ENCODE peak calls at places on chromosomes 6 and 20, in eight cellular contexts. W is endothelial cell of umbilical vein, D is HCT116, U is SK-N-SH, Z is H1, G is HepG2, V is K562, A is GM12878. I is an unnamed sample.

GRCh38 chr20:60011512-60012507 is 53.6 kb downstream of the CDH26 start:
- DNase-seq in W (no peak), V (no peak), D (no peak), Z (no peak), G (no peak), A (no peak), U (no peak), I (no peak)

GRCh38 chr20:41424546-41424945 is 57.9 kb upstream of the EMILIN3 start:
- DNase-seq in A (no peak), D (no peak), U (no peak), W (no peak), Z (no peak), G (no peak), V (no peak), I (no peak)

GRCh38 chr20:24211972-24212371 is 223.4 kb upstream of the GGTLC1 start:
- DNase-seq in V (no peak), Z (no peak), G (no peak), W (no peak), A (no peak), D (no peak), U (no peak), I (no peak)

GRCh38 chr20:1150218-1150617 is 31.8 kb downstream of the PSMF1 start:
- DNase-seq in A (no peak), W (no peak), D (no peak), U (no peak), G (peak), V (no peak), Z (no peak), I (no peak)

GRCh38 chr6:19209202-19209601 is 628.0 kb upstream of the ID4 start:
- DNase-seq in G (no peak), W (no peak), V (no peak), Z (no peak), U (no peak), D (no peak), A (no peak), I (no peak)

GRCh38 chr6:10552237-10552810 is 31.2 kb downstream of the GCNT2 start:
- DNase-seq in A (no peak), Z (no peak), V (no peak), W (no peak), G (no peak), U (no peak), D (no peak), I (no peak)

GRCh38 chr6:34546551-34547321 is 9.4 kb downstream of the SPDEF start:
- DNase-seq in Z (no peak), V (no peak), G (no peak), D (no peak), U (no peak), W (peak), A (no peak), I (no peak)

GRCh38 chr20:60123096-60123495 is 164.9 kb downstream of the CDH26 start:
- DNase-seq in A (no peak), G (no peak), Z (no peak), W (no peak), V (no peak), U (no peak), D (no peak), I (no peak)

GRCh38 chr6:81752969-81753708 is 658 bp upstream of the TENT5A start:
- DNase-seq in D (peak), A (no peak), U (peak), W (peak), V (peak), G (peak), Z (peak), I (no peak)

GRCh38 chr6:101085327-101085726 is 204.2 kb upstream of the ASCC3 start:
- DNase-seq in W (no peak), G (no peak), Z (no peak), D (no peak), A (no peak), V (no peak), U (no peak), I (no peak)

GRCh38 chr20:45269056-45269455 is 14.7 kb upstream of the SLPI start:
- DNase-seq in V (no peak), W (no peak), G (no peak), Z (no peak), D (no peak), A (no peak), U (no peak), I (no peak)

GRCh38 chr6:56649053-56649769 is 6.5 kb upstream of the DST start:
- DNase-seq in G (no peak), V (no peak), W (peak), D (no peak), A (no peak), Z (no peak), U (no peak), I (peak)

GRCh38 chr6:129136751-129137150 is 253.8 kb downstream of the LAMA2 start:
- DNase-seq in U (no peak), D (no peak), Z (no peak), G (no peak), V (no peak), A (no peak), W (no peak), I (no peak)

GRCh38 chr20:44118185-44119034 is 68.6 kb downstream of the JPH2 start:
- DNase-seq in D (no peak), Z (no peak), V (no peak), U (no peak), A (no peak), W (no peak), G (no peak), I (no peak)

GRCh38 chr6:170033666-170034065 is 257.2 kb downstream of the DLL1 start:
- DNase-seq in A (no peak), D (no peak), V (no peak), Z (no peak), G (no peak), W (no peak), U (no peak), I (no peak)

GRCh38 chr6:51513891-51514290 is 573.5 kb downstream of the PKHD1 start:
- DNase-seq in V (no peak), D (no peak), G (no peak), Z (no peak), A (no peak), U (no peak), W (no peak), I (no peak)

GRCh38 chr20:19129976-19130612 is 82.3 kb upstream of the SLC24A3 start:
- DNase-seq in A (no peak), V (no peak), D (no peak), W (no peak), G (no peak), Z (no peak), U (no peak), I (no peak)

GRCh38 chr6:80196914-80197313 is 90.4 kb downstream of the BCKDHB start:
- DNase-seq in U (no peak), Z (no peak), D (no peak), G (no peak), W (no peak), A (no peak), V (no peak), I (no peak)

GRCh38 chr20:10739575-10739974 is 65.8 kb upstream of the JAG1 start:
- DNase-seq in A (no peak), Z (no peak), U (no peak), V (no peak), D (no peak), G (no peak), W (peak), I (no peak)

GRCh38 chr6:56595490-56596122 is 47.1 kb downstream of the DST start:
- DNase-seq in A (peak), Z (peak), D (peak), G (peak), U (peak), W (peak), V (peak), I (peak)

GRCh38 chr6:151493495-151494234 is at the start of gene CCDC170:
- DNase-seq in G (peak), Z (peak), U (peak), V (no peak), A (no peak), D (no peak), W (peak), I (no peak)

GRCh38 chr6:149852180-149852579 is 12.0 kb downstream of the LRP11 start:
- DNase-seq in G (no peak), A (peak), D (no peak), Z (no peak), V (no peak), U (no peak), W (peak), I (no peak)

GRCh38 chr20:36544134-36545018 is 3.1 kb downstream of the MYL9 start:
- DNase-seq in W (peak), G (no peak), U (no peak), V (no peak), Z (no peak), A (no peak), D (no peak), I (no peak)

GRCh38 chr20:20887593-20888272 is 175.3 kb upstream of the RALGAPA2 start:
- DNase-seq in U (no peak), A (no peak), Z (peak), W (no peak), G (no peak), V (no peak), D (no peak), I (no peak)

GRCh38 chr6:170136541-170137175 is 154.2 kb downstream of the DLL1 start:
- DNase-seq in G (no peak), D (no peak), Z (no peak), V (no peak), W (no peak), U (no peak), A (no peak), I (no peak)

GRCh38 chr6:7893342-7893741 is 17.2 kb downstream of the TXNDC5 start:
- DNase-seq in U (no peak), D (no peak), V (no peak), A (no peak), W (no peak), Z (no peak), G (no peak), I (no peak)
- TF ChIP-seq POLR2AphosphoS5 in U (no peak), D (no peak), V (no peak), A (no peak), W (peak), Z (no peak), G (no peak), I (no peak)

GRCh38 chr20:34264141-34264540 is 22.9 kb downstream of the ASIP start:
- DNase-seq in U (no peak), G (no peak), V (no peak), Z (no peak), D (no peak), W (no peak), A (no peak), I (no peak)

GRCh38 chr20:34268145-34268544 is 26.9 kb downstream of the ASIP start:
- DNase-seq in G (no peak), D (no peak), V (no peak), U (no peak), Z (no peak), A (no peak), W (no peak), I (no peak)

GRCh38 chr20:34269996-34270627 is 28.9 kb downstream of the ASIP start:
- DNase-seq in V (no peak), G (no peak), A (no peak), W (peak), D (no peak), U (no peak), Z (no peak), I (no peak)

GRCh38 chr20:34271961-34272360 is 30.7 kb downstream of the ASIP start:
- DNase-seq in W (no peak), G (no peak), A (no peak), Z (no peak), U (no peak), V (no peak), D (no peak), I (no peak)

DNA sequence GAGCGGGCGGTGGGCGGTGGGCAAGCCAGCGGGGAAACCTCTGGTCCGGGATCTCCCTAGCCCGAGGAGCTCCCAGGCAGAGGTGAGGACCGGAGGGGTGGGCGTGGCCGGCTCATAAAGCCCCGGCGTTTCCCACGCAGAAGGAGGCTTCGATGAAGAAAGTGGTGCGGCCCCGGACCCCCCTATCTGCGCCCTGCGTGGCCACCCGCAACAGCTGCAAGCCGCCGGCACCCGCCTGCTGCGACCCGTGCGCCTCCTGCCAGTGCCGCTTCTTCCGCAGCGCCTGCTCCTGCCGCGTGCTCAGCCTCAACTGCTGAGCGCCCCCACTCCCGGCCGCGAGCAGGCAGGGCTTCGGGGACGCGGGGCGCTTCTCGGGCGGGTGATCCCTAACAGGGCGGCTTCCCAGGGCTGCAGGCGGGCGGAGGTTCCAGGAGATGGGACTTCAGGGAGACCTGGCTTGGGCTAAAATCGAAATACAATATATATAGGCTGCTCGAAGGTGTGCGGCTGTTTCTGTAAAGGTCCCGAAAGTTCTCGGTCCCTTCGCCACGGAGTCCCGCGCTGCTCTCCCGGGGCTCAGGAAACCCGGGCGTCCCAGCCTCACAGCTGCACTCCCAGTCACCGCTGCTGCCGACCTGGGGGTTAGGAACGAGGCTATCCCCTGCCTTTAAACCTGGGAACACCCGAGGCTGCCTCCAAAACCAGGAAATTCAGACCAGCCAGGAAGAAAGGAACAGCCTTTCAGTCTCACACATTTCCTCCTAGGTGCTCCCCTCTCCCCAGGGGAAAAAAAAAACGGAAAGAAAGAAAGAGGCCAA is 27.8 kb downstream of the ASIP start:
- DNase-seq in Z (peak), G (no peak), A (no peak), W (peak), D (no peak), U (no peak), V (no peak), I (no peak)
- H3K9ac ChIP-seq in Z (no peak), G (no peak), A (no peak), W (peak), D (no peak), U (no peak), V (no peak), I (no peak)

GRCh38 chr6:142336183-142336582 is 34.4 kb downstream of the ADGRG6 start:
- DNase-seq in V (no peak), G (no peak), A (no peak), W (no peak), Z (no peak), D (no peak), U (no peak), I (no peak)

GRCh38 chr6:142335415-142335814 is 33.6 kb downstream of the ADGRG6 start:
- DNase-seq in Z (no peak), V (no peak), A (no peak), U (no peak), W (no peak), G (no peak), D (no peak), I (no peak)

GRCh38 chr6:142334294-142334693 is 32.5 kb downstream of the ADGRG6 start:
- DNase-seq in A (no peak), U (no peak), G (no peak), V (no peak), D (no peak), Z (no peak), W (peak), I (no peak)

GRCh38 chr6:142339969-142340368 is 38.2 kb downstream of the ADGRG6 start:
- DNase-seq in A (no peak), U (no peak), D (no peak), Z (no peak), G (no peak), V (no peak), W (no peak), I (no peak)

GRCh38 chr6:142336787-142337186 is 35.0 kb downstream of the ADGRG6 start:
- DNase-seq in U (no peak), Z (no peak), A (no peak), W (no peak), V (no peak), D (no peak), G (no peak), I (no peak)
- TF ChIP-seq POLR2AphosphoS5 in U (no peak), Z (no peak), A (no peak), W (no peak), V (no peak), D (no peak), G (no peak), I (no peak)

GRCh38 chr6:17392978-17393334 is 439 bp upstream of the CAP2 start:
- DNase-seq in W (no peak), Z (no peak), D (no peak), G (no peak), A (no peak), U (no peak), V (no peak), I (no peak)

GRCh38 chr6:17395112-17395511 is 1.7 kb downstream of the CAP2 start:
- DNase-seq in W (no peak), G (peak), V (no peak), Z (no peak), D (no peak), A (no peak), U (no peak), I (no peak)

GRCh38 chr6:17396256-17396655 is 2.9 kb downstream of the CAP2 start:
- DNase-seq in G (no peak), D (no peak), U (no peak), A (no peak), V (no peak), W (no peak), Z (no peak), I (no peak)

GRCh38 chr6:17393335-17394191 is at the start of gene CAP2:
- DNase-seq in U (peak), Z (peak), G (peak), V (peak), W (peak), A (no peak), D (no peak), I (no peak)

DNA sequence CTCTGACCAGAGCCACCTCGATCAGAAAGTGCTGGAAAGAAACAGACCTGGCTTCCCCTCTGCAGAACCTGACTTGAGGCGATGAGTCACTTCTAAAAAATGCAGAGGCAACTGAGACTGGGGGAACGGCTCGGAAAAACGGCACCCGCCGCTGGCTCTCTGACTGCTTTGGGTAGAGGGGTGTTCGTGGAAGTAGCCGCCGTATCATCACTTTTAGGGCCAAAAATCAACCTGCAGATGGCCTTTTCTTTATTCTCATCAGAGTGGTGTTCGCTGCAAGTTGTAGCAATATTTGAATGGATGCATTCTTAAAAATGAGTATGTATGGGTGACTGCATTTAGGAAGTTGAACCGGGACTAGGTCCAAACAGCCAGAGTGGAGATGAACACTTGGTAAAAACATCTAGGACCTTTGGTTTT is 807 bp downstream of the CAP2 start:
- DNase-seq in A (no peak), Z (peak), U (no peak), D (peak), G (peak), W (peak), V (peak), I (no peak)
- H3K9ac ChIP-seq in A (no peak), Z (peak), U (peak), D (peak), G (peak), W (peak), V (no peak), I (peak)

GRCh38 chr6:69796081-69796626 is 656 bp downstream of the LMBRD1 start:
- DNase-seq in Z (no peak), W (peak), A (no peak), D (peak), G (peak), V (no peak), U (no peak), I (no peak)
- TF ChIP-seq POLR2AphosphoS5 in Z (peak), W (no peak), A (no peak), D (peak), G (no peak), V (no peak), U (no peak), I (no peak)

GRCh38 chr20:63846128-63846771 is 15.0 kb upstream of the ABHD16B start:
- DNase-seq in A (no peak), V (peak), D (no peak), G (peak), Z (peak), W (no peak), U (peak), I (no peak)

GRCh38 chr20:63848003-63848911 is 13.0 kb upstream of the ABHD16B start:
- DNase-seq in G (no peak), D (no peak), A (no peak), U (no peak), V (peak), Z (peak), W (no peak), I (no peak)

GRCh38 chr20:63846938-63847373 is 14.3 kb upstream of the ABHD16B start:
- DNase-seq in V (no peak), G (no peak), U (no peak), W (no peak), D (no peak), A (no peak), Z (no peak), I (no peak)

GRCh38 chr20:63844384-63845025 is 13.4 kb upstream of the ZBTB46 start:
- DNase-seq in W (no peak), D (no peak), G (no peak), A (no peak), V (no peak), Z (no peak), U (no peak), I (no peak)

DNA sequence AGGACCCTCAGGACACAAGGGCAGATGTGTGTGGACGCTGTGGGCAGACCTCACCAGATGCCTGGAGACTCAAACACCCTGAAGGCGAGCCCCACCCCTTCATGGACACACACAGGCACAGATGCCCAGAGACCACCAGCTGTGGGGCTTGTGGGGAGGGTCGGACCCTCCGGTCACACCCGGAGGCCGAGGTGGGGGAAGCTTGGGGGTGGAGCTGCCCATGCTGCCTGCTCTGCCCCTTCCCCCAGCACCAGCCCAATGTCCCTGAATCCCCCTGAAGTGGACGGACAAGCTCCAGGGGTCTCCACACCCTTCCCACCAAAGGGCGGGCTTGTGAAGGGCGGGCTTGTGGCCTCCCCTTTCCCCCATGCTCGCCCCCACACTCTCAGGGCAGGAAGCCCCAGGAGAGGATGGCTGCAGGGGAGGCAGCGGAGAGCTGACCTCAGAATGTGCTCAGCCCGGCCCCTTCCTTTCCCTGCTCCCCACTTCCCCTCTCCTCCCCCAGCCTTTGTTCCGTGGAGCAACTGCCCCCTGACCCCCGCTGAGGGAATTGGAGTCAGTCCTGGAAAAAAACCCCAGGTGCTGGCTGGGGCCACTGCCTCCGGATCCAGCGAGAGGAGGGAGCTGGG is 13.8 kb upstream of the ABHD16B start:
- DNase-seq in Z (peak), G (no peak), A (no peak), U (no peak), D (no peak), V (peak), W (peak), I (no peak)
- H3K9ac ChIP-seq in Z (no peak), G (peak), A (no peak), U (no peak), D (no peak), V (peak), W (peak), I (no peak)

GRCh38 chr6:3023663-3024483 is 24.2 kb downstream of the NQO2 start:
- DNase-seq in W (peak), A (peak), G (no peak), Z (peak), D (peak), U (no peak), V (peak), I (peak)
- TF ChIP-seq POLR2AphosphoS5 in W (peak), A (peak), G (no peak), Z (no peak), D (peak), U (no peak), V (peak), I (peak)

I was measured in SK-N-MC.